ENCODE peak calls at places on chromosome 9, in five cellular contexts. F is uterus; H is Kasumi-1; J is effector memory CD4-positive, alpha-beta T cell; T is nucleus accumbens. Q is an unnamed sample.

GRCh38 chr9:137665697-137666504 is 47.1 kb downstream of the EHMT1 start:
- DNase-seq in F (peak; percentile 45), H (no peak), J (no peak), T (no peak), Q (no peak)

GRCh38 chr9:92875373-92875772 is 2.5 kb downstream of the ZNF484 start:
- DNase-seq in F (no peak), H (no peak), J (no peak), T (no peak), Q (no peak)

GRCh38 chr9:135275163-135275925 is 187.9 kb downstream of the OLFM1 start:
- DNase-seq in F (no peak), H (no peak), J (no peak), T (no peak), Q (no peak)

GRCh38 chr9:70382046-70382708 is 32.3 kb downstream of the KLF9 start:
- DNase-seq in F (no peak), H (no peak), J (no peak), T (no peak), Q (no peak)

GRCh38 chr9:33151007-33151557 is 16.1 kb downstream of the B4GALT1 start:
- DNase-seq in F (peak; percentile 78), H (peak; percentile 23), J (no peak), T (no peak), Q (peak; percentile 59)

GRCh38 chr9:6226696-6227095 is 11.1 kb downstream of the IL33 start:
- DNase-seq in F (no peak), H (no peak), J (no peak), T (no peak), Q (no peak)

GRCh38 chr9:108535526-108535925 is 320.3 kb downstream of the ACTL7B start:
- DNase-seq in F (no peak), H (peak; percentile 3), J (no peak), T (no peak), Q (no peak)

GRCh38 chr9:135065804-135066203 is 21.7 kb upstream of the OLFM1 start:
- DNase-seq in F (no peak), H (no peak), J (no peak), T (no peak), Q (no peak)

GRCh38 chr9:32906213-32906612 is 95.2 kb downstream of the APTX start:
- DNase-seq in F (no peak), H (peak; percentile 93), J (no peak), T (no peak), Q (no peak)

Q was measured in left lobe of liver.